ENCODE peak calls at places on chromosomes 4 and X, in ten cellular contexts. M is transverse colon, P is upper lobe of left lung, V is SK-N-SH, U is sigmoid colon, S is HepG2, E is H1, D is K562, I is stomach, Z is GM12878. G is an unnamed sample.

GRCh38 chr4:120724656-120725055 is 197.9 kb downstream of the PRDM5 start:
- DNase-seq in Z (no peak), V (no peak), M (no peak), U (no peak), I (no peak), S (no peak), E (no peak), P (no peak), D (no peak), G (no peak)

GRCh38 chrX:43655961-43656494 is at the start of gene MAOA:
- DNase-seq in P (peak), E (peak), M (peak), V (peak), Z (no peak), I (peak), D (no peak), U (peak), S (peak), G (peak)

GRCh38 chrX:19280636-19281035 is 63.1 kb upstream of the PDHA1 start:
- DNase-seq in V (no peak), U (no peak), S (no peak), D (no peak), P (no peak), Z (no peak), M (no peak), E (no peak), I (no peak), G (no peak)

GRCh38 chrX:97563531-97564133 is 679.9 kb downstream of the RPA4 start:
- DNase-seq in E (no peak), Z (peak), S (peak), U (peak), M (peak), P (peak), D (no peak), I (peak), V (no peak), G (no peak)

GRCh38 chrX:136647969-136648368 is at the start of gene CD40LG:
- DNase-seq in U (no peak), Z (no peak), E (no peak), V (no peak), I (no peak), P (no peak), M (no peak), D (no peak), S (no peak), G (no peak)

GRCh38 chr4:88689877-88690276 is 7.8 kb downstream of the NAP1L5 start:
- DNase-seq in V (no peak), M (no peak), P (no peak), I (no peak), D (no peak), U (no peak), S (no peak), E (no peak), Z (no peak), G (no peak)

GRCh38 chr4:11632015-11632414 is 203.3 kb upstream of the HS3ST1 start:
- DNase-seq in D (no peak), S (no peak), E (no peak), V (no peak), P (no peak), M (no peak), I (no peak), U (no peak), Z (no peak), G (no peak)

GRCh38 chrX:44698328-44698727 is 145.5 kb upstream of the DUSP21 start:
- DNase-seq in S (no peak), M (no peak), I (peak), D (no peak), E (no peak), U (no peak), P (no peak), Z (no peak), V (no peak), G (no peak)

GRCh38 chr4:146521543-146522097 is at the start of gene SLC10A7:
- DNase-seq in E (peak), S (peak), V (peak), U (peak), D (peak), P (peak), M (peak), Z (peak), I (peak), G (peak)

GRCh38 chr4:164358400-164358799 is 395.5 kb upstream of the SMIM31 start:
- DNase-seq in D (no peak), U (no peak), P (no peak), Z (no peak), V (no peak), S (no peak), E (no peak), M (no peak), I (no peak), G (no peak)

GRCh38 chr4:25424539-25425228 is 47.6 kb downstream of the ANAPC4 start:
- DNase-seq in E (no peak), V (no peak), M (no peak), Z (no peak), I (no peak), P (no peak), S (no peak), U (no peak), D (no peak), G (no peak)

GRCh38 chrX:150813922-150814321 is 84.5 kb downstream of the CD99L2 start:
- DNase-seq in S (no peak), P (no peak), D (no peak), M (no peak), U (no peak), Z (no peak), I (no peak), V (no peak), E (no peak), G (no peak)

GRCh38 chr4:172772781-172773180 is 395.8 kb upstream of the GALNT7 start:
- DNase-seq in U (no peak), M (no peak), V (no peak), P (no peak), Z (no peak), I (no peak), E (no peak), S (no peak), D (no peak), G (no peak)

GRCh38 chr4:184331155-184331995 is 113.7 kb upstream of the ENPP6 start:
- DNase-seq in P (peak), Z (no peak), D (no peak), V (no peak), S (no peak), I (peak), E (no peak), U (no peak), M (peak), G (no peak)

GRCh38 chr4:55609393-55609821 is 17.4 kb upstream of the PDCL2 start:
- DNase-seq in V (no peak), I (no peak), U (no peak), D (no peak), E (no peak), S (no peak), M (no peak), Z (no peak), P (peak), G (no peak)

GRCh38 chr4:140485939-140486338 is 12.2 kb downstream of the MGAT4D start:
- DNase-seq in E (no peak), V (no peak), D (no peak), Z (no peak), U (no peak), M (no peak), I (no peak), P (no peak), S (no peak), G (no peak)

GRCh38 chrX:48996969-48997368 is 5.1 kb downstream of the GRIPAP1 start:
- DNase-seq in P (no peak), V (no peak), U (no peak), E (peak), S (no peak), M (no peak), I (no peak), D (peak), Z (no peak), G (no peak)

GRCh38 chrX:39475372-39475771 is 622.4 kb downstream of the BCOR start:
- DNase-seq in M (no peak), P (no peak), V (no peak), E (no peak), S (no peak), D (peak), I (no peak), U (no peak), Z (no peak), G (no peak)

GRCh38 chrX:38651625-38652601 is 90.6 kb downstream of the TSPAN7 start:
- DNase-seq in Z (no peak), P (no peak), U (no peak), I (no peak), M (no peak), E (no peak), V (no peak), D (no peak), S (no peak), G (no peak)

GRCh38 chr4:36041340-36041739 is 203.0 kb downstream of the ARAP2 start:
- DNase-seq in D (no peak), V (no peak), S (no peak), U (no peak), E (no peak), Z (no peak), M (no peak), P (no peak), I (no peak), G (no peak)

GRCh38 chrX:148872153-148872540 is 371.7 kb downstream of the AFF2 start:
- DNase-seq in S (no peak), Z (no peak), I (no peak), V (no peak), E (no peak), M (no peak), U (no peak), D (no peak), P (no peak), G (no peak)

GRCh38 chr4:74117024-74117534 is 18.1 kb upstream of the CXCL2 start:
- DNase-seq in P (peak), E (no peak), S (peak), D (no peak), M (peak), U (peak), V (no peak), I (peak), Z (no peak), G (no peak)

GRCh38 chr4:185955817-185956542 is 113.0 kb upstream of the TLR3 start:
- DNase-seq in U (no peak), D (no peak), Z (no peak), S (no peak), E (no peak), M (no peak), V (peak), I (no peak), P (no peak), G (no peak)

GRCh38 chr4:114378306-114378903 is 220.2 kb upstream of the UGT8 start:
- DNase-seq in D (no peak), P (no peak), M (no peak), S (no peak), I (no peak), U (no peak), V (peak), E (no peak), Z (no peak), G (no peak)

GRCh38 chr4:157291071-157291470 is 70.5 kb downstream of the GRIA2 start:
- DNase-seq in M (no peak), U (no peak), I (no peak), Z (no peak), V (no peak), P (no peak), E (no peak), D (no peak), S (no peak), G (no peak)

GRCh38 chr4:67522851-67523671 is 22.2 kb downstream of the CENPC start:
- DNase-seq in D (peak), E (no peak), U (no peak), P (no peak), Z (no peak), S (no peak), V (no peak), I (no peak), M (no peak), G (no peak)

GRCh38 chr4:176270669-176271068 is 1.6 kb upstream of the ASB5 start:
- DNase-seq in Z (no peak), P (no peak), I (no peak), U (peak), V (no peak), M (no peak), D (no peak), E (no peak), S (peak), G (no peak)

GRCh38 chr4:128615197-128615596 is 194.3 kb upstream of the JADE1 start:
- DNase-seq in Z (no peak), P (no peak), E (peak), S (no peak), I (no peak), U (no peak), D (no peak), V (no peak), M (no peak), G (no peak)

GRCh38 chr4:3436798-3437581 is 4.8 kb upstream of the HGFAC start:
- DNase-seq in M (peak), U (no peak), E (no peak), D (no peak), V (no peak), I (peak), P (peak), Z (peak), S (no peak), G (no peak)

DNA sequence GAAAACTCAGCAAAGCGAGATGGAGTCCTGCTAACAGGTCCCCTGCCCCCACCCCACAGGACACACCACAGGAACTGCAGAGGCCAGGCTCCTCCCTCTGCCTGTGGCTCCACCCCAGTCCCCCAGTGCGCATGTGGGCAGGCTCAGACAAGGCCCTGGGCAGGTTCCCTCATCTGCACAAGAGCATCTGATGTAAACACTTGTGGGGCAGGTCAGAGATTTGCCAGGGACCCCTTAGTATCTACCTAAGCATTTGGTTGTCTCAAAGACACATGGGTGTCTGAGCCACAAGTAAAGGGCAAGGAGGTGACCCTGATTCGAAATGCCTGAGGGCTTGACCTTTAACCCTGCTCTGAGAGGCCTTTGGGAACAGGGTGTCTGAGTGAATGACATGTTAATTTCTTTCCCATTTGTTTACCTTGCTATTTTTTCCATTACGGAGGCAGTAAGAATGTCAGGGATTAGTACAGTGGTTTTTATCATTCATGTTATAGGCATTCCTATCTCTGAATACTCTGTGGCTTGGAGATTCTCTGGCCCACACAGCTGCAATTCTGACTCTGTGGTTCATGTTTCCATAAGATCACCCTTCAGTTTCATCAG is 85.3 kb downstream of the ZNF518B start:
- DNase-seq in P (no peak), S (no peak), V (no peak), I (no peak), D (peak), Z (no peak), M (no peak), E (peak), U (no peak), G (no peak)
- TF ChIP-seq CTCF in P (no peak), S (no peak), V (no peak), I (no peak), D (no peak), Z (no peak), M (no peak), E (no peak), U (no peak), G (no peak)

DNA sequence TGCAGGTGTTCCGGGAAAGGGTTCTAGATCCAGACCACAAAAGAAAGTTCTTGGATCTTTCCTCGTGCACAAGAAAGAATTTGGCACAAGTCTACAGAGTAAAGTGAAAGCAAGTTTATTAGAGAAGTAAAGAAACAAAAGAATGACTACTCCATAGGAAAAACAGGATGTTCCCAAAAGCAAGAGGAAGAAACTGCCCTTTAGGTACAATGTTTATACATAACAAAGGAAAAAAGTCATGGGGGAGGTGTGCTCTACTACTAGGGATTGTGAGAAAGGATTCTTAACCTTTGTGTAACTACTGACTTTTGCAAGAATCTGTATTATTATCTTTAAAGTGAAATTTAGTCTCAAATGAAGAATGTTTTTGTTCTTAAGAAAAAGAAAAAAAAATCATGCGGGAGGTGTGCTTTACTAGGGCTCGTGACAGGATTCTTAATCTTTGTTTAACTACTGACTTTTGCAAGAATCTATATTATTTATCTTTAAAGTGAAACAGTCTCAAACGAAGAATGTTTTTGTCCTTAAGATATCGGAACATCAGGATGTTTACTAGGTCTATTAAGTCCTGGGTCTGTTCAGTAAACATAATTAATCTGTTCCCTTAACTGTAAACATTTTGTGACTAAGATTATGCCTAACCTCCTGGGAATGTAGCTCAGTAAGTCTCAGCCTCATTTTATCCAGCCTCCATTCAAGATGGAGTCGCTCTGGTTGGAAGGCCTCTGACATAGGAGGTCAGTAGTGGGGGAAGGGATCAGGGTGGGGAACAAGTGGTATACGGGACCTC is 110.4 kb upstream of the BEND4 start:
- DNase-seq in I (no peak), Z (no peak), M (no peak), S (no peak), V (no peak), E (no peak), D (no peak), U (no peak), P (no peak), G (no peak)
- TF ChIP-seq POLR2AphosphoS5 in I (no peak), Z (no peak), M (no peak), S (no peak), V (no peak), E (no peak), D (no peak), U (no peak), P (no peak), G (no peak)

GRCh38 chr4:22237155-22237751 is 278.6 kb downstream of the ADGRA3 start:
- DNase-seq in E (peak), Z (no peak), S (peak), M (peak), I (peak), D (peak), U (no peak), V (peak), P (no peak), G (no peak)
- TF ChIP-seq EP300 in E (no peak), Z (no peak), S (no peak), M (no peak), I (no peak), D (no peak), U (no peak), V (no peak), P (no peak), G (no peak)

GRCh38 chr4:932713-933070 is 432 bp downstream of the TMEM175 start:
- DNase-seq in V (peak), U (no peak), D (no peak), M (no peak), S (peak), Z (no peak), E (no peak), I (no peak), P (no peak), G (peak)
- TF ChIP-seq CTCF in V (no peak), U (no peak), D (peak), M (no peak), S (peak), Z (no peak), E (no peak), I (no peak), P (no peak), G (no peak)

GRCh38 chr4:40514409-40515025 is 115.1 kb downstream of the RBM47 start:
- DNase-seq in E (no peak), D (peak), Z (no peak), M (peak), P (peak), V (no peak), S (peak), U (no peak), I (peak), G (no peak)
- TF ChIP-seq POLR2AphosphoS5 in E (no peak), D (no peak), Z (no peak), M (peak), P (peak), V (no peak), S (no peak), U (no peak), I (peak), G (no peak)

GRCh38 chrX:133151320-133151719 is 54.4 kb upstream of the USP26 start:
- DNase-seq in M (peak), D (no peak), S (peak), E (no peak), U (no peak), Z (no peak), V (no peak), I (no peak), P (no peak), G (no peak)
- TF ChIP-seq EP300 in M (no peak), D (no peak), S (no peak), E (no peak), U (no peak), Z (no peak), V (no peak), I (no peak), P (no peak), G (no peak)

DNA sequence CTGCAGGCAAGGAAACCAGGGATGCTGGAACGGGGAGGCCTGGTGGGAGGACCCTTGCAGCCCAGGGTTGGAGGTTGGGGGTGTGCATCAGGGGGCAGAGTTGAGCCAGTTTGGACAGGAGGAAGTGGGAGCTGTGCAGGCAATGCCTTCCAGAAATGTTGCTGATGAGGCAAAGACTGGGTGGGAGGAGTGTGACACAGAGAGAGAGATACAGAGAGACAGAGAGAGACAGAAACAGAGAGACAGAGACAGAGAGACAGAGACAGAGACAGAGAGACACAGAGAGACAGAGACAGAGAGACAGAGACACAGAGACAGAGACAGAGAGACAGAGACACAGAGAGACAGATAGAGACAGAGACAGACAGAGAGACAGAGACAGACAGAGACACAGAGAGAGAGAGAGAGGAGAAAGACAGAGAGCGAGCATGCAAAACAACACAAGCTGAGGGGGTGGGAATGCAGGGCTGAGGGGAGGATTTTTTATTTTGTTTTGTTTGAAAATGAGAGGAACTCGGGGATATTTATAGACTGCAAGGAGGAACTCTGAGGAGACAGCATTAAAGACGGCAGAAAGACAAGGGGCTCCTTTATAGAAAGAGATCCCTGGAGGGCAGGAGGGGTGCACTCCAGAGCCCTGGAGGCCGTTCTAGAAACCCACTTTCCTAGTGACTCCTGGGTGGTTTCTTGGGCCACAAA is 1.9 kb upstream of the HAUS3 start:
- DNase-seq in M (peak), U (peak), Z (no peak), I (peak), S (peak), V (peak), D (no peak), E (peak), P (peak), G (peak)
- TF ChIP-seq CTCF in M (peak), U (no peak), Z (no peak), I (no peak), S (peak), V (peak), D (peak), E (no peak), P (no peak), G (peak)

GRCh38 chr4:82798168-82799005 is at the start of gene SCD5:
- DNase-seq in P (peak), U (peak), I (peak), Z (no peak), V (peak), D (peak), S (no peak), M (peak), E (peak), G (peak)
- TF ChIP-seq POLR2AphosphoS5 in P (no peak), U (peak), I (no peak), Z (no peak), V (peak), D (no peak), S (no peak), M (no peak), E (no peak), G (no peak)

DNA sequence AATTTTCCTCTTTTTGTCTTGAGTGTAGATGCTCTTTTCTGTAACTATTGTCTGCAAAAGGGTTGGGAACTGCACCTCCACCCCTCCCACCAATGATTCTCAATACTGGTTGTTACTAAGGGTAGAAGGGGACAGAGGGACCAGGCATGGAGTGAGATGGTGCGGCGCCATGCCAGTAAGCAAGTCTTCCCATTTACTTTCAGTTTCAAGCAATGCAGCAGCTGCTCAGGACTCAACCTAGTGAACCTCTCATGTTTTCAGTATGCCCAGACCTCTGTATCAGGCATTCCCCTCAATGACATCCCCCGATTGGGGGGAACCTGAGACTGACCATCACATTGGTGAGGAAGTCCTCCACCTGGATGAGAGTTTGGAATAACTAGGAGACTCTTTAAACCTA is 41.5 kb downstream of the ZNF81 start:
- DNase-seq in V (no peak), I (no peak), S (no peak), D (no peak), Z (no peak), P (no peak), M (no peak), U (no peak), E (no peak), G (no peak)
- TF ChIP-seq EP300 in V (no peak), I (no peak), S (no peak), D (no peak), Z (no peak), P (no peak), M (no peak), U (no peak), E (no peak), G (no peak)